ENCODE peak calls at places on chromosomes 3 and 15, in seven cellular contexts. One of them, this sample, is unnamed.

GRCh38 chr3:120028271-120029047 is 65.8 kb downstream of the GSK3B start:
- ATAC-seq in heart left ventricle: peak
- ATAC-seq in lung: no peak
- ATAC-seq in HCT116: no peak
- ATAC-seq in left lung: no peak
- ATAC-seq in A549: peak
- ATAC-seq in mucosa of descending colon: no peak
- ATAC-seq in this sample: no peak

GRCh38 chr3:197472151-197472550 is 83.6 kb downstream of the BDH1 start:
- ATAC-seq in heart left ventricle: no peak
- ATAC-seq in lung: no peak
- ATAC-seq in HCT116: no peak
- ATAC-seq in left lung: no peak
- ATAC-seq in A549: no peak
- ATAC-seq in mucosa of descending colon: no peak
- ATAC-seq in this sample: no peak

GRCh38 chr3:130288670-130289069 is 56.8 kb upstream of the COL6A5 start:
- ATAC-seq in heart left ventricle: no peak
- ATAC-seq in lung: no peak
- ATAC-seq in HCT116: no peak
- ATAC-seq in left lung: no peak
- ATAC-seq in A549: no peak
- ATAC-seq in mucosa of descending colon: no peak
- ATAC-seq in this sample: no peak

GRCh38 chr15:95247068-95247984 is 1016.0 kb downstream of the MCTP2 start:
- ATAC-seq in heart left ventricle: no peak
- ATAC-seq in lung: peak
- ATAC-seq in HCT116: peak
- ATAC-seq in left lung: peak
- ATAC-seq in A549: peak
- ATAC-seq in mucosa of descending colon: no peak
- ATAC-seq in this sample: no peak

GRCh38 chr3:107453504-107453903 is 69.3 kb upstream of the BBX start:
- ATAC-seq in heart left ventricle: no peak
- ATAC-seq in lung: no peak
- ATAC-seq in HCT116: no peak
- ATAC-seq in left lung: no peak
- ATAC-seq in A549: no peak
- ATAC-seq in mucosa of descending colon: no peak
- ATAC-seq in this sample: no peak

GRCh38 chr3:78737988-78738387 is 1029.8 kb downstream of the ROBO1 start:
- ATAC-seq in heart left ventricle: peak
- ATAC-seq in lung: no peak
- ATAC-seq in HCT116: no peak
- ATAC-seq in left lung: no peak
- ATAC-seq in A549: no peak
- ATAC-seq in mucosa of descending colon: no peak
- ATAC-seq in this sample: no peak

GRCh38 chr15:48796930-48797329 is 13.9 kb downstream of the CEP152 start:
- ATAC-seq in heart left ventricle: no peak
- ATAC-seq in lung: peak
- ATAC-seq in HCT116: no peak
- ATAC-seq in left lung: peak
- ATAC-seq in A549: no peak
- ATAC-seq in mucosa of descending colon: no peak
- ATAC-seq in this sample: no peak

GRCh38 chr15:81235781-81236507 is 39.3 kb downstream of the IL16 start:
- ATAC-seq in heart left ventricle: peak
- ATAC-seq in lung: no peak
- ATAC-seq in HCT116: no peak
- ATAC-seq in left lung: peak
- ATAC-seq in A549: no peak
- ATAC-seq in mucosa of descending colon: no peak
- ATAC-seq in this sample: peak

GRCh38 chr15:80090879-80091503 is 31.5 kb downstream of the ZFAND6 start:
- ATAC-seq in heart left ventricle: no peak
- ATAC-seq in lung: no peak
- ATAC-seq in HCT116: peak
- ATAC-seq in left lung: no peak
- ATAC-seq in A549: peak
- ATAC-seq in mucosa of descending colon: no peak
- ATAC-seq in this sample: no peak

GRCh38 chr3:10992946-10993728 is 589 bp downstream of the SLC6A1 start:
- ATAC-seq in heart left ventricle: peak
- ATAC-seq in lung: no peak
- ATAC-seq in HCT116: no peak
- ATAC-seq in left lung: no peak
- ATAC-seq in A549: peak
- ATAC-seq in mucosa of descending colon: no peak
- ATAC-seq in this sample: no peak

GRCh38 chr3:117195034-117195433 is 485.5 kb downstream of the TUSC7 start:
- ATAC-seq in heart left ventricle: no peak
- ATAC-seq in lung: no peak
- ATAC-seq in HCT116: no peak
- ATAC-seq in left lung: no peak
- ATAC-seq in A549: no peak
- ATAC-seq in mucosa of descending colon: no peak
- ATAC-seq in this sample: no peak

GRCh38 chr15:74403590-74403919 is 30.2 kb downstream of the SEMA7A start:
- ATAC-seq in heart left ventricle: peak
- ATAC-seq in lung: no peak
- ATAC-seq in HCT116: no peak
- ATAC-seq in left lung: no peak
- ATAC-seq in A549: no peak
- ATAC-seq in mucosa of descending colon: peak
- ATAC-seq in this sample: no peak
- H3K4me3 ChIP-seq in heart left ventricle: no peak
- H3K4me3 ChIP-seq in lung: no peak
- H3K4me3 ChIP-seq in HCT116: no peak
- H3K4me3 ChIP-seq in left lung: no peak
- H3K4me3 ChIP-seq in A549: no peak
- H3K4me3 ChIP-seq in mucosa of descending colon: no peak
- H3K4me3 ChIP-seq in this sample: no peak

DNA sequence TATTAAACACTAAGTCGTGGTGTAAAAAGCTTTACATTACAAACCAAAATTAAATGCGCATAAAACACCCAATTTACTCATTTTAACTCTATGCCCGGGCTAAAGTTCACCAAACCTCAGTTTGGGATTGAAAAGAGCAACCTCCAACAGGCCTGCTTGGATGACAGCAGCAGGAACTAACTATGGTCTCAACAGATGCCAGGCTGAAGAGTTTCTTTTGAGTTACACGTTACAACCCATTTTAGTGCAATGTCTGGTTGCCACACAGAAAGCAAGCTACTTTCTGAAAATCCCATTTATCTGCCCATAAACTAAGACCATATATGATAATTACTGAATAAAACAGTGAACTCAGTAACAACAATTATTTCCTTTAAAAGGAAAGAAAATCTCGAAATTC is 2.2 kb downstream of the SATB1 start:
- ATAC-seq in heart left ventricle: no peak
- ATAC-seq in lung: no peak
- ATAC-seq in HCT116: no peak
- ATAC-seq in left lung: no peak
- ATAC-seq in A549: no peak
- ATAC-seq in mucosa of descending colon: no peak
- ATAC-seq in this sample: no peak
- H3K4me3 ChIP-seq in heart left ventricle: peak
- H3K4me3 ChIP-seq in lung: no peak
- H3K4me3 ChIP-seq in HCT116: no peak
- H3K4me3 ChIP-seq in left lung: peak
- H3K4me3 ChIP-seq in A549: no peak
- H3K4me3 ChIP-seq in mucosa of descending colon: peak
- H3K4me3 ChIP-seq in this sample: peak

DNA sequence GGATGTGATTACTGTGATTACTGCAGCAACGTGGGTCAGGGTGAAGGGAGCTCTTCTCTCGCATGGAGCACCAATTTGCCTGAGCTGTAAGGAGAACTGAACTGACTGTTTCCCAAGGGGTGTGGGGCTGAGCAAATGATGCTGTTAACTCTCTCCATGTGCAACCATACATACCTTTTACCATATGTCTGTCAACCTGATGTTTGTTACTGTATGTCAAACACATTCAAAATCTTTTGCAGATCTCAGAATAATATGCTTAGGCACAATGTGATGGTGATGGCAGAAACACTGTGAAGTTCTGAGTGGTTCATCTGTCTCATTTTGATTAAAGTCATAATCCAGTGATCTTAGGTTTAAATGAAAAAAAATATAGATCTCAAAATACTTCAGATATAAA is 680.7 kb downstream of the SQOR start:
- ATAC-seq in heart left ventricle: no peak
- ATAC-seq in lung: no peak
- ATAC-seq in HCT116: no peak
- ATAC-seq in left lung: no peak
- ATAC-seq in A549: no peak
- ATAC-seq in mucosa of descending colon: no peak
- ATAC-seq in this sample: no peak
- H3K4me3 ChIP-seq in heart left ventricle: no peak
- H3K4me3 ChIP-seq in lung: no peak
- H3K4me3 ChIP-seq in HCT116: no peak
- H3K4me3 ChIP-seq in left lung: no peak
- H3K4me3 ChIP-seq in A549: no peak
- H3K4me3 ChIP-seq in mucosa of descending colon: no peak
- H3K4me3 ChIP-seq in this sample: no peak

DNA sequence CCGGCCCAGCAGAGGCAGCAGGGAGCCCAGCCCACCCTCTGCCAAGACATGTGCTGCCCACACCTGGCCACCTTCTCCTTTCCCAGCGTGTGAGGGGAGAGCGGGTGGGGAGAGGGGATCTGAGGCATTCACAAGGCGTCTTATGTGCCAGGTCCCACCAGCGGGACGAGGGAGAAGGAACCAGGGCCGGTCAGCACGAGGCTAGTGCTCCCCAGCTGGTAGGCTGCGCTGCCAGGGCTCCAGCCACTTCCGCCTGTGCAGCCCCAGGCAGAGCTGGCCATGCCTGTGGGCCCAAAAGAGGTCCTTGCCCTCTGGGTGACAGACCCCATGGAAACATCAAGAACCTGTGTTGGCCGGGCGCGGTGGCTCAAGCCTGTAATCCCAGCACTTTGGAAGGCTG is 5.9 kb downstream of the MESP1 start:
- ATAC-seq in heart left ventricle: no peak
- ATAC-seq in lung: no peak
- ATAC-seq in HCT116: no peak
- ATAC-seq in left lung: no peak
- ATAC-seq in A549: no peak
- ATAC-seq in mucosa of descending colon: no peak
- ATAC-seq in this sample: no peak
- H3K4me3 ChIP-seq in heart left ventricle: no peak
- H3K4me3 ChIP-seq in lung: no peak
- H3K4me3 ChIP-seq in HCT116: no peak
- H3K4me3 ChIP-seq in left lung: no peak
- H3K4me3 ChIP-seq in A549: no peak
- H3K4me3 ChIP-seq in mucosa of descending colon: no peak
- H3K4me3 ChIP-seq in this sample: no peak

GRCh38 chr3:37967252-37967881 is 23.2 kb upstream of the VILL start:
- ATAC-seq in heart left ventricle: peak
- ATAC-seq in lung: peak
- ATAC-seq in HCT116: peak
- ATAC-seq in left lung: peak
- ATAC-seq in A549: peak
- ATAC-seq in mucosa of descending colon: peak
- ATAC-seq in this sample: peak

GRCh38 chr3:37964716-37965115 is 25.9 kb upstream of the VILL start:
- ATAC-seq in heart left ventricle: no peak
- ATAC-seq in lung: no peak
- ATAC-seq in HCT116: no peak
- ATAC-seq in left lung: peak
- ATAC-seq in A549: peak
- ATAC-seq in mucosa of descending colon: peak
- ATAC-seq in this sample: no peak

GRCh38 chr3:37961622-37962455 is 28.7 kb upstream of the VILL start:
- ATAC-seq in heart left ventricle: peak
- ATAC-seq in lung: no peak
- ATAC-seq in HCT116: no peak
- ATAC-seq in left lung: peak
- ATAC-seq in A549: peak
- ATAC-seq in mucosa of descending colon: peak
- ATAC-seq in this sample: no peak

GRCh38 chr3:37962906-37963486 is 27.6 kb upstream of the VILL start:
- ATAC-seq in heart left ventricle: no peak
- ATAC-seq in lung: no peak
- ATAC-seq in HCT116: no peak
- ATAC-seq in left lung: no peak
- ATAC-seq in A549: no peak
- ATAC-seq in mucosa of descending colon: no peak
- ATAC-seq in this sample: no peak

GRCh38 chr3:37963635-37964034 is 27.0 kb upstream of the VILL start:
- ATAC-seq in heart left ventricle: no peak
- ATAC-seq in lung: no peak
- ATAC-seq in HCT116: no peak
- ATAC-seq in left lung: no peak
- ATAC-seq in A549: no peak
- ATAC-seq in mucosa of descending colon: peak
- ATAC-seq in this sample: no peak
- H3K4me3 ChIP-seq in heart left ventricle: no peak
- H3K4me3 ChIP-seq in lung: no peak
- H3K4me3 ChIP-seq in HCT116: no peak
- H3K4me3 ChIP-seq in left lung: no peak
- H3K4me3 ChIP-seq in A549: no peak
- H3K4me3 ChIP-seq in mucosa of descending colon: no peak
- H3K4me3 ChIP-seq in this sample: no peak